ENCODE peak calls at places on chromosomes 4 and X, in nine cellular contexts. Q is heart right ventricle, Z is keratinocyte, P is fibroblast of mammary gland, H is coronary artery, S is GM12878, D is suprapubic skin, N is fibroblast of lung, W is AG04450. F is an unnamed sample.

GRCh38 chrX:41602946-41603345 is 85.8 kb upstream of the GPR34 start:
- DNase-seq in Q (no peak), Z (no peak), P (no peak), H (no peak), S (no peak), D (no peak), N (peak), W (no peak), F (no peak)

GRCh38 chrX:19824603-19825002 is 62.8 kb downstream of the SH3KBP1 start:
- DNase-seq in Q (no peak), Z (no peak), P (peak), H (no peak), S (no peak), D (no peak), N (peak), W (no peak), F (no peak)

GRCh38 chr4:8100696-8101095 is 57.9 kb downstream of the ABLIM2 start:
- DNase-seq in Q (no peak), Z (no peak), P (no peak), H (no peak), S (no peak), D (no peak), N (no peak), W (no peak), F (no peak)

GRCh38 chr4:26912810-26913209 is 52.2 kb downstream of the STIM2 start:
- DNase-seq in Q (no peak), Z (no peak), P (no peak), H (no peak), S (no peak), D (no peak), N (no peak), W (no peak), F (no peak)

GRCh38 chr4:24845884-24846283 is 50.5 kb downstream of the SOD3 start:
- DNase-seq in Q (no peak), Z (no peak), P (no peak), H (no peak), S (no peak), D (no peak), N (no peak), W (no peak), F (no peak)

GRCh38 chrX:45070116-45071007 is 130.3 kb downstream of the DIPK2B start:
- DNase-seq in Q (peak), Z (no peak), P (peak), H (no peak), S (peak), D (no peak), N (peak), W (peak), F (no peak)

GRCh38 chr4:46908148-46908547 is 897 bp downstream of the COX7B2 start:
- DNase-seq in Q (no peak), Z (no peak), P (no peak), H (no peak), S (no peak), D (no peak), N (no peak), W (no peak), F (no peak)

GRCh38 chr4:111781611-111782010 is 363.6 kb upstream of the FAM241A start:
- DNase-seq in Q (no peak), Z (no peak), P (no peak), H (no peak), S (no peak), D (no peak), N (peak), W (no peak), F (no peak)

GRCh38 chrX:154779261-154779660 is 16.6 kb downstream of the DKC1 start:
- DNase-seq in Q (no peak), Z (no peak), P (peak), H (no peak), S (no peak), D (no peak), N (peak), W (peak), F (no peak)

GRCh38 chr4:169079942-169080827 is 70.1 kb upstream of the CBR4 start:
- DNase-seq in Q (peak), Z (no peak), P (peak), H (no peak), S (peak), D (no peak), N (peak), W (no peak), F (no peak)

GRCh38 chrX:8848921-8849320 is 47.7 kb upstream of the FAM9A start:
- DNase-seq in Q (no peak), Z (no peak), P (peak), H (no peak), S (no peak), D (no peak), N (peak), W (no peak), F (no peak)

GRCh38 chr4:155402941-155403340 is 26.2 kb upstream of the MAP9 start:
- DNase-seq in Q (no peak), Z (no peak), P (no peak), H (no peak), S (no peak), D (no peak), N (peak), W (no peak), F (no peak)

GRCh38 chr4:123405212-123405856 is 8.7 kb downstream of the SPRY1 start:
- DNase-seq in Q (no peak), Z (no peak), P (no peak), H (no peak), S (no peak), D (no peak), N (no peak), W (no peak), F (no peak)

GRCh38 chr4:37953620-37954325 is 6.4 kb upstream of the PTTG2 start:
- DNase-seq in Q (no peak), Z (no peak), P (peak), H (no peak), S (no peak), D (no peak), N (peak), W (peak), F (no peak)

GRCh38 chr4:15161439-15161838 is 159.2 kb downstream of the CPEB2 start:
- DNase-seq in Q (no peak), Z (no peak), P (no peak), H (no peak), S (no peak), D (no peak), N (no peak), W (no peak), F (no peak)

GRCh38 chr4:47274931-47275330 is 188.6 kb downstream of the COMMD8 start:
- DNase-seq in Q (no peak), Z (no peak), P (no peak), H (no peak), S (no peak), D (no peak), N (peak), W (no peak), F (no peak)

GRCh38 chrX:18929775-18930174 is 54.1 kb downstream of the PHKA2 start:
- DNase-seq in Q (no peak), Z (no peak), P (no peak), H (no peak), S (no peak), D (no peak), N (no peak), W (no peak), F (no peak)

GRCh38 chr4:42464550-42465124 is 67.3 kb downstream of the SHISA3 start:
- DNase-seq in Q (no peak), Z (no peak), P (no peak), H (no peak), S (no peak), D (no peak), N (peak), W (no peak), F (no peak)

GRCh38 chr4:71186566-71187398 is 152.0 kb upstream of the SLC4A4 start:
- DNase-seq in Q (peak), Z (no peak), P (no peak), H (peak), S (no peak), D (no peak), N (peak), W (no peak), F (no peak)

GRCh38 chrX:131985526-131986049 is 37.5 kb upstream of the STK26 start:
- DNase-seq in Q (no peak), Z (no peak), P (no peak), H (no peak), S (no peak), D (no peak), N (no peak), W (no peak), F (no peak)

GRCh38 chr4:41358626-41359025 is 101.9 kb downstream of the UCHL1 start:
- DNase-seq in Q (peak), Z (no peak), P (no peak), H (no peak), S (no peak), D (no peak), N (peak), W (no peak), F (no peak)

GRCh38 chrX:39626749-39627148 is 471.0 kb downstream of the BCOR start:
- DNase-seq in Q (no peak), Z (no peak), P (no peak), H (no peak), S (no peak), D (no peak), N (no peak), W (no peak), F (no peak)

GRCh38 chr4:94507281-94507680 is 55.5 kb downstream of the PDLIM5 start:
- DNase-seq in Q (no peak), Z (no peak), P (no peak), H (no peak), S (no peak), D (no peak), N (peak), W (no peak), F (no peak)

GRCh38 chrX:78104447-78105176 is 564 bp downstream of the PGK1 start:
- DNase-seq in Q (peak), Z (no peak), P (peak), H (peak), S (no peak), D (peak), N (peak), W (no peak), F (no peak)

GRCh38 chr4:107747748-107748486 is 27.9 kb upstream of the PAPSS1 start:
- DNase-seq in Q (no peak), Z (no peak), P (no peak), H (no peak), S (no peak), D (no peak), N (no peak), W (no peak), F (no peak)

GRCh38 chr4:53659737-53660136 is 68.5 kb upstream of the LNX1 start:
- DNase-seq in Q (no peak), Z (no peak), P (no peak), H (no peak), S (no peak), D (no peak), N (no peak), W (no peak), F (no peak)

GRCh38 chr4:165584916-165585315 is 206.1 kb downstream of the CPE start:
- DNase-seq in Q (no peak), Z (no peak), P (no peak), H (no peak), S (no peak), D (no peak), N (no peak), W (no peak), F (no peak)

GRCh38 chr4:124483043-124483906 is 229.3 kb downstream of the ANKRD50 start:
- DNase-seq in Q (no peak), Z (no peak), P (no peak), H (no peak), S (no peak), D (no peak), N (peak), W (no peak), F (no peak)

GRCh38 chr4:153260152-153260551 is 55.9 kb downstream of the TRIM2 start:
- DNase-seq in Q (no peak), Z (no peak), P (no peak), H (no peak), S (no peak), D (no peak), N (no peak), W (no peak), F (no peak)

GRCh38 chrX:149877157-149877556 is 3.8 kb upstream of the MAGEA8 start:
- DNase-seq in Q (no peak), Z (no peak), P (no peak), H (no peak), S (no peak), D (no peak), N (no peak), W (no peak), F (no peak)

GRCh38 chrX:149867488-149867887 is 13.5 kb upstream of the MAGEA8 start:
- DNase-seq in Q (no peak), Z (no peak), P (no peak), H (no peak), S (no peak), D (no peak), N (no peak), W (no peak), F (no peak)

GRCh38 chrX:149871940-149872339 is 9.0 kb upstream of the MAGEA8 start:
- DNase-seq in Q (peak), Z (no peak), P (peak), H (no peak), S (peak), D (no peak), N (peak), W (no peak), F (no peak)

GRCh38 chrX:149870840-149871239 is 10.1 kb upstream of the MAGEA8 start:
- DNase-seq in Q (no peak), Z (no peak), P (no peak), H (no peak), S (no peak), D (no peak), N (no peak), W (no peak), F (no peak)

GRCh38 chrX:149871433-149871832 is 9.6 kb upstream of the MAGEA8 start:
- DNase-seq in Q (no peak), Z (no peak), P (no peak), H (no peak), S (no peak), D (no peak), N (no peak), W (no peak), F (no peak)
- TF ChIP-seq CTCF in Q (no peak), Z (no peak), P (no peak), H (no peak), S (no peak), D (no peak), N (no peak), W (no peak), F (no peak)

DNA sequence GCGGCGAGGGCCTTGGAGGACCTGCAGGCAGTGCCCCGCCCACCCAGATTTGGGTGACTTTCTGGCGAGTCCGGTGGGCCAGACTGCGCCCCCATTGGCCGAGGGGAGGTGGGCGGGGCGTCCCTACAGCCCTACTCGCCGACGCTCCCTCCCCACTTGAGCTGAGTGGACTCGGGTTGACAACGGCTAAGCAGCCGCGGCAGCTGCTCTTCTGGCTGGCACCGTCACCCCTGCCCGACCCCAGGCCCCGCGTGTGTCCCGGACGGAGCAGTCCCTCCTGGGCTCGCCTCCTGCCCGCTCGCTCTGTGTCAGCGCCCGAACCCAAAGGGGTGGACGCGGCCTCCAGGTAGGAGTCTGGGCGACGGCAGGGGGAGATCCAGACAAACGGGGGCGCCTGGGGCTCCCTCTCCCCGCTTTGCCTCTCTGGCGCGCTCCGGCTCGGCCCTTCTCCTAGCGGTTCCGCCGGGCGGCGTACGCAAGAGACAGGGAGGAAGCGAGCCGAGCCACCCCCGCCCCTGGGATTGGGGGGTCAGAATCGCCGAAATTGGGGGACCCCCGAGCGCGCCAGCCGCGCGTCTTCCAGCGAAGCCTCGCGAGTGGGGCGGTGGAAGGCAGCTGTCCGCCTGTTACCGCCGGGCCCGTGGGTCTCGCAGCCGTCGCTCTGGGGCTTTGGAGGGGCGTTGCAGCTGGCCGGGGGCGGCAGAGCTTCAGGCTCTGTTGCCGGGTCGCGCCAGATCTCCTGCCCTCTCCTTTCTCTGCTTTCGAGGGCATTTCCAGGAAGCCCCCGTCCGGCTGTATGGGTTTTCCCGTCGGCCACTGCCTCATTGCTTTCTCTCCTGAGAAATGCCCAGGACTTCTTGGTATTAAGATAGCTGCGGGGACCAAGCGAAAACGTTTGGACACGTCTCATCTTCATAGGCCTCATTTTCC is 46.3 kb downstream of the STARD8 start:
- DNase-seq in Q (peak), Z (no peak), P (peak), H (peak), S (no peak), D (peak), N (peak), W (no peak), F (no peak)
- H3K4me3 ChIP-seq in Q (peak), Z (peak), P (peak), H (peak), S (no peak), D (peak), N (peak), W (peak), F (peak)

DNA sequence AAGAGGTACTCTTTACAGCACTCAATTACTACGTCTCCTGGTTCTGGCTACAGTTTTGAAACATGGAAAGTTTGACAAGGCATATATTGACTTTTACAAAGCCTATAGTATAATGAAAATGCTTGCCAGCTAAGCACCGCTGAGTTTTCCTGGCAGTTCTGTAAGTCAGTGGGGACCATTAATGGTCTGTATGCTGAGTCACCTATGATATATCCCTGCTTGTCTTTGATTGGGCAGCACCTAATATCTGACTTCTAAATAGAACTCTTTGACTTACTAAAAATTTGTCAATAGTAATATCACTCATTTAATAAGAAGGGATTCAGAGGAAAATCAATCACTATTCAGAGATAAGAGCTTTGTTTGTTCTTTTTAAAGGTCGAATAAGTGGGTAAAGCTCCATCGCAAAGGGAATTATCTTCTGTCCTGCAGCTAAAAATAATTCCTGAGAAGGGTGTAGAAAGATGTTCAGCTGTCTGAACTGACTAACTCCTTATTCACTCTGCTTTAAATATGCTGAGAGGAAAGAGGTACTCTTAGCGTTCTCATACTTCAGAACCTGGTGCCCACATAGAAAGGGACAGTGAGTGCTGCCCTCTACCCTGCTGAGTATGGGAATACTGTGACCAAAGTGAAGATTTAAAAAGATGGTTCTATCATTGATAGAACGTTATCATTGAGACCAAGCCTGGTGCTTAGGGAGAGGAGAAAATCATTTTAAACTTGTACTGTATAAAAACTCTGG is 959 bp downstream of the SMPX start:
- DNase-seq in Q (no peak), Z (no peak), P (peak), H (no peak), S (no peak), D (no peak), N (no peak), W (no peak), F (no peak)
- TF ChIP-seq CTCF in Q (no peak), Z (no peak), P (no peak), H (no peak), S (no peak), D (no peak), N (no peak), W (no peak), F (no peak)

GRCh38 chr4:159229164-159229563 is 126.3 kb downstream of the RAPGEF2 start:
- DNase-seq in Q (no peak), Z (peak), P (no peak), H (no peak), S (no peak), D (no peak), N (peak), W (peak), F (peak)
- H3K4me3 ChIP-seq in Q (peak), Z (peak), P (no peak), H (peak), S (no peak), D (no peak), N (peak), W (peak), F (peak)

GRCh38 chr4:183467246-183467645 is 22.8 kb downstream of the CDKN2AIP start:
- DNase-seq in Q (no peak), Z (no peak), P (no peak), H (no peak), S (no peak), D (no peak), N (no peak), W (no peak), F (no peak)

GRCh38 chr4:183471960-183472708 is 27.7 kb downstream of the CDKN2AIP start:
- DNase-seq in Q (peak), Z (no peak), P (peak), H (peak), S (peak), D (peak), N (peak), W (peak), F (no peak)

GRCh38 chr4:183468210-183469095 is 24.0 kb downstream of the CDKN2AIP start:
- DNase-seq in Q (no peak), Z (no peak), P (peak), H (no peak), S (no peak), D (no peak), N (no peak), W (no peak), F (no peak)

GRCh38 chr4:183469327-183469726 is 24.9 kb downstream of the CDKN2AIP start:
- DNase-seq in Q (no peak), Z (no peak), P (peak), H (no peak), S (no peak), D (no peak), N (no peak), W (no peak), F (no peak)

DNA sequence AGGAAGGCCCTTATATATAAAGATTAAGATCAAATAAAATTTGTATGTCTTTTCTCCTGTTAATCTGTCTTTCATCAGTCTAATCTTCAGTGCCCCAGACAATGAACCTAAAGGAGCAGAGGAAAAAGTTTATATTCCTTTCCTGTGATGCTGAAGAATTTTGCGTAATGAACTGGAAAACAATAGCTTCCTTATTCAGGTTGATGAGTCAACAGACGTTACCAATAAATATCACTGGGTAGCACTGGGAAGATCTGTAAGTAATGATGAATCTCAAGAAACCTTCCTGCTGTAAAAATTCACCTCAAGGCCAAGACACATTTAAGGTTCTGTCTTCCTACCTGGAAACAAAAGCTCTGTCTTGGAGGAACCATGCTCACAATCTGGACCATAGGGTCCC is 25.5 kb downstream of the CDKN2AIP start:
- DNase-seq in Q (no peak), Z (peak), P (peak), H (no peak), S (no peak), D (no peak), N (peak), W (no peak), F (no peak)
- TF ChIP-seq CTCF in Q (no peak), Z (no peak), P (no peak), H (no peak), S (no peak), D (no peak), N (no peak), W (no peak), F (no peak)

GRCh38 chr4:83112678-83113428 is 1.7 kb downstream of the PLAC8 start:
- DNase-seq in Q (no peak), Z (no peak), P (no peak), H (no peak), S (peak), D (no peak), N (peak), W (no peak), F (no peak)
- H3K4me3 ChIP-seq in Q (no peak), Z (no peak), P (no peak), H (no peak), S (peak), D (no peak), N (no peak), W (no peak), F (no peak)

DNA sequence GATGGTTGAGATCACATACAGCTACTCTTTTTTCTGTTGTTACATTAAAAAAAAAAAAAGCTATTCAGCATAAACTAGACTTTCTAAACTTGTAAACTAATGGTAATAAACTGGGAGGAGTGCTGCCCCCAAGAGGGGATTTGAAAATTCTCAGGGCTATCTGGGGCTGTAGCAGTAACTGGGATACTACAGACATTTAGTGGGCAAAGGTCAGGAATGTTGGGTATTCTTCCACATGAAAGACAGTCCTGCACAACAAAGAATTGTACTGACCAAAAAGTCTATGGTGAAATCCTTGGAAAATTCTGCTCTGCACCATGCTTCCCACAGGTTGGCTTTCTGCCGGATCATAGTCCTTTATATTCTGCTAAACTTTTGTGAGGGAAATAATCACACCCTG is 232.6 kb upstream of the BOD1L1 start:
- DNase-seq in Q (no peak), Z (no peak), P (no peak), H (no peak), S (no peak), D (no peak), N (no peak), W (no peak), F (no peak)
- TF ChIP-seq CTCF in Q (no peak), Z (peak), P (no peak), H (no peak), S (no peak), D (no peak), N (peak), W (no peak), F (no peak)